ENCODE peak calls at places on chromosome 19, in six cellular contexts. One of them, this sample, is unnamed.
A peak's percentile ranks its signal among the peaks of the same experiment; 100 is the strongest.

GRCh38 chr19:33150852-33151518 is 19.1 kb downstream of the WDR88 start:
- DNase-seq in IMR-90: no peak
- DNase-seq in adrenal gland: no peak
- DNase-seq in GM23338: no peak
- DNase-seq in BJ: no peak
- DNase-seq in adipocyte: no peak
- DNase-seq in this sample: no peak

GRCh38 chr19:45630463-45630862 is 8.7 kb downstream of the EML2 start:
- DNase-seq in IMR-90: peak; percentile 96
- DNase-seq in adrenal gland: no peak
- DNase-seq in GM23338: peak; percentile 71
- DNase-seq in BJ: peak; percentile 91
- DNase-seq in adipocyte: peak; percentile 82
- DNase-seq in this sample: peak; percentile 83

GRCh38 chr19:34482380-34483250 is 1.1 kb downstream of the WTIP start:
- DNase-seq in IMR-90: peak; percentile 37
- DNase-seq in adrenal gland: no peak
- DNase-seq in GM23338: peak; percentile 65
- DNase-seq in BJ: no peak
- DNase-seq in adipocyte: peak; percentile 72
- DNase-seq in this sample: peak; percentile 54

GRCh38 chr19:33286899-33287298 is 15.4 kb downstream of the CEBPA start:
- DNase-seq in IMR-90: no peak
- DNase-seq in adrenal gland: no peak
- DNase-seq in GM23338: no peak
- DNase-seq in BJ: no peak
- DNase-seq in adipocyte: no peak
- DNase-seq in this sample: no peak

GRCh38 chr19:17073869-17074627 is 1.2 kb downstream of the HAUS8 start:
- DNase-seq in IMR-90: peak; percentile 16
- DNase-seq in adrenal gland: no peak
- DNase-seq in GM23338: peak; percentile 62
- DNase-seq in BJ: no peak
- DNase-seq in adipocyte: no peak
- DNase-seq in this sample: no peak

GRCh38 chr19:49912965-49913685 is 15.9 kb upstream of the ATF5 start:
- DNase-seq in IMR-90: peak; percentile 44
- DNase-seq in adrenal gland: no peak
- DNase-seq in GM23338: peak; percentile 77
- DNase-seq in BJ: no peak
- DNase-seq in adipocyte: no peak
- DNase-seq in this sample: peak; percentile 61

GRCh38 chr19:44113784-44114390 is 688 bp downstream of the ZNF225 start:
- DNase-seq in IMR-90: peak; percentile 27
- DNase-seq in adrenal gland: no peak
- DNase-seq in GM23338: peak; percentile 21
- DNase-seq in BJ: no peak
- DNase-seq in adipocyte: no peak
- DNase-seq in this sample: no peak

GRCh38 chr19:49347835-49348234 is 12.6 kb downstream of the CD37 start:
- DNase-seq in IMR-90: peak; percentile 82
- DNase-seq in adrenal gland: no peak
- DNase-seq in GM23338: peak; percentile 85
- DNase-seq in BJ: peak; percentile 65
- DNase-seq in adipocyte: peak; percentile 46
- DNase-seq in this sample: peak; percentile 85

GRCh38 chr19:18223860-18224524 is 2.2 kb downstream of the PDE4C start:
- DNase-seq in IMR-90: no peak
- DNase-seq in adrenal gland: peak; percentile 64
- DNase-seq in GM23338: peak; percentile 93
- DNase-seq in BJ: no peak
- DNase-seq in adipocyte: no peak
- DNase-seq in this sample: no peak

GRCh38 chr19:52922841-52923781 is at the start of gene ZNF888:
- DNase-seq in IMR-90: peak; percentile 70
- DNase-seq in adrenal gland: peak; percentile 93
- DNase-seq in GM23338: peak; percentile 91
- DNase-seq in BJ: peak; percentile 19
- DNase-seq in adipocyte: peak; percentile 89
- DNase-seq in this sample: peak; percentile 85

GRCh38 chr19:40302224-40303011 is 17.3 kb upstream of the AKT2 start:
- DNase-seq in IMR-90: no peak
- DNase-seq in adrenal gland: no peak
- DNase-seq in GM23338: no peak
- DNase-seq in BJ: no peak
- DNase-seq in adipocyte: no peak
- DNase-seq in this sample: no peak

GRCh38 chr19:16180611-16181010 is 4.6 kb upstream of the FAM32A start:
- DNase-seq in IMR-90: peak; percentile 86
- DNase-seq in adrenal gland: no peak
- DNase-seq in GM23338: peak; percentile 54
- DNase-seq in BJ: peak; percentile 63
- DNase-seq in adipocyte: peak; percentile 91
- DNase-seq in this sample: peak; percentile 72

DNA sequence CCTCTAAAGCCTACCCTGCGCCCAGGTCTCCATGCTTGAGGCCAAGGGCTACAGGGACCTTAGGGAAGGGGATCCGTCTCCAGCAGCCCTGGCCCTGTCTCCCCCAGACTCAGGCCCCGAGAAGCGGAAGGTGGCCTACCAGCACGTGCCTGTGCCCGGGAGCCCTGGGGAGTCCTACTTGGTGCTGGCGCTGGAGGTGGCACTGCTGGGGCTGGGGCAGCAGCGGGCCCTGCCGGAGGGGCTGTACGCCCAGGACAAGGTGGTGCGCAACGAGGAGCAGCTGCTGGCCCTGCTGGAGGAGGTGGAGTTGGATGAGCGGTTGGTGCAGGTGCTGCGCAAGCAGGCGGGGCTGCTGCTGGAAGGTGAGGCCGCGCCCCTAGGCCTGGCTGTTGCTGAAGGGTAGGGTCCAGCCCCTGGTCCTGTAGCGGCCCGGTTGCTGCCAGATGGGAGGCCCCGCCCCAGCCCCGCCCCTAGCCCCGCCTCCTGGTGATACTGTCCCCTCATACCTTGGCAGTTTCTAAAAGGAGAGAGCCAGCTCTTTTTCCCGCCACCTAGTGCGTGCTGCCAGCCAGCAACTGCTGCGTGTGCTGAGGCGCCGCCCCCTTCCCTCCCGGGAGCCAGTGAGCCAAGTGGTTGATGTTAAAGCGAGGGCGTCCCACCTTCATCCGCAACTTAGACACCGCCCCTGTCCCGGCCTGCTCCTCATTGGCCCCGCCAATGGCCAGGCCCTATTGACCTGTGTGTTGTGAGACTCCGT is 22.6 kb downstream of the ZSWIM4 start:
- DNase-seq in IMR-90: no peak
- DNase-seq in adrenal gland: no peak
- DNase-seq in GM23338: peak; percentile 99
- DNase-seq in BJ: no peak
- DNase-seq in adipocyte: no peak
- DNase-seq in this sample: no peak
- H3K4me3 ChIP-seq in IMR-90: no peak overlapping the region
- H3K4me3 ChIP-seq in adrenal gland: no peak overlapping the region
- H3K4me3 ChIP-seq in GM23338: peak overlapping the region; percentile 65
- H3K4me3 ChIP-seq in BJ: no peak overlapping the region
- H3K4me3 ChIP-seq in adipocyte: no peak overlapping the region
- H3K4me3 ChIP-seq in this sample: no peak overlapping the region

GRCh38 chr19:29841559-29842367 is 30.0 kb downstream of the CCNE1 start:
- DNase-seq in IMR-90: peak; percentile 57
- DNase-seq in adrenal gland: peak; percentile 82
- DNase-seq in GM23338: peak; percentile 64
- DNase-seq in BJ: no peak
- DNase-seq in adipocyte: no peak
- DNase-seq in this sample: peak; percentile 82

GRCh38 chr19:29842471-29843179 is 30.8 kb downstream of the CCNE1 start:
- DNase-seq in IMR-90: no peak
- DNase-seq in adrenal gland: peak; percentile 57
- DNase-seq in GM23338: no peak
- DNase-seq in BJ: no peak
- DNase-seq in adipocyte: no peak
- DNase-seq in this sample: no peak

GRCh38 chr19:29841209-29841558 is 29.4 kb downstream of the CCNE1 start:
- DNase-seq in IMR-90: no peak
- DNase-seq in adrenal gland: peak; percentile 82
- DNase-seq in GM23338: no peak
- DNase-seq in BJ: no peak
- DNase-seq in adipocyte: no peak
- DNase-seq in this sample: peak; percentile 7

GRCh38 chr19:29844891-29845575 is 33.2 kb downstream of the CCNE1 start:
- DNase-seq in IMR-90: peak; percentile 88
- DNase-seq in adrenal gland: peak; percentile 97
- DNase-seq in GM23338: peak; percentile 95
- DNase-seq in BJ: peak; percentile 42
- DNase-seq in adipocyte: peak; percentile 94
- DNase-seq in this sample: peak; percentile 98

DNA sequence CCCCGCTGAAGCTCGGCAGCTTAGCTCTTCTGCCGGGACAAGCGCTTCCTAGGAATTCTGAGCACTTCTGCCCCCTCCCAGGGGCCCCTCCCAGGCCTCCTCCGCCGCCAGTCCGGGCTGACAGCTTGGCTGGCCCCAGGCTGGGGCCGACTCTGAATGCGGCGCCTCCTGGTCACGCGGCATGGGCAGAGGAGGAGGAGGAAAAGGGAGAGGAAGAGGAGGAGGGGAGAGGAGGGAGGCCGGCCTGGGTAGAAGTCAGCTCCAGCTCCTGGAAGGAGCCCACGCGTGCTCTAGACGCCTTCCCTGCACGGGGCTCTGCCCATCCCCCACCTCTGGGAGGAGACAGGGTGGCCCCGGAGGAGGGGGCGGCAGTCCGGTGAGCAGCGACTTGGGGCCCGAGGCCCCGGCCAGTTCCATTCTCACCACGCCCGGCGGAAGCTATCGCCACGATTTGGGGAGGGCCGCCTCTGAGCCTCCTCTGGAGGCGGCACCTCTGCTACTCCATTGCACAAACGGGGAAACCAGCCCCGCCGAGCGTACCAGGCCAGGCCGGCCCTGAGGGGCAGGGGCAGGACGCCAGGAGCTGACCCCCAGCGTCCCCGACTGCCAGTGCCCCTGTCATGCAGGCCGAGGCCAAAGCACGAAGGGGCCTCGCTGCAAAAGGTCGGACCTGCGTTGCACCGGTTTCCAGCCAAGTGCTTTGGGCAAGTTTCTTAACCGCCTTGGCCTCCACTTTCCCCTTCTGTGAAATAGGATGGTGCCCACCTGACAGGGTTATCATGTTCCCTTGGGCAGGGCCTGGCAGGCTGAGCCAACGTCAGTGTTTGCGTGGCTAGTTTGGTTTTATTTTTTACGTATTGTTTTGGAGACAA is 31.6 kb downstream of the CCNE1 start:
- DNase-seq in IMR-90: no peak
- DNase-seq in adrenal gland: peak; percentile 59
- DNase-seq in GM23338: peak; percentile 60
- DNase-seq in BJ: no peak
- DNase-seq in adipocyte: peak; percentile 27
- DNase-seq in this sample: peak; percentile 35
- H3K4me3 ChIP-seq in IMR-90: no peak overlapping the region
- H3K4me3 ChIP-seq in adrenal gland: peak overlapping the region; percentile 29
- H3K4me3 ChIP-seq in GM23338: peak overlapping the region; percentile 86
- H3K4me3 ChIP-seq in BJ: no peak overlapping the region
- H3K4me3 ChIP-seq in adipocyte: peak overlapping the region; percentile 70
- H3K4me3 ChIP-seq in this sample: peak overlapping the region; percentile 52

DNA sequence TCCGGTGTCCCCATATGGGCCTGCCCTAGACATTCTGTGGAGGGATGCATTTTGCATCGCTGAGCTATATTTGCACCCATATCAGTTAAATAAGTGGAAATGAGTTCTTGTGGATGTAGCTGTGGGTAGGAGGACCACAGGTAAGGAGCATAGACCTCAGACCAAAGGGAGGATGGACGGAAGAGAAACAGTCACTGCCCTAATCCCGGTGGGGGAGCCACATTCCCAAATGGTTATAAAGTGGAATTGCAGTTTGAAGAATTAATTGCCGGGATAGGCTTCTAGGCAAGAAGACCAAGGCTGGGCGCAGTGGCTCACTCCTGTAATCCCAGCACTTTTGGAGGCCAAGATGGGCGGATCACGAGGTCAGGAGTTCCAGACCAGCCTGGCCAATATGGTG is 1.8 kb downstream of the SDHAF1 start:
- DNase-seq in IMR-90: no peak
- DNase-seq in adrenal gland: no peak
- DNase-seq in GM23338: no peak
- DNase-seq in BJ: no peak
- DNase-seq in adipocyte: no peak
- DNase-seq in this sample: no peak
- H3K4me3 ChIP-seq in IMR-90: no peak overlapping the region
- H3K4me3 ChIP-seq in adrenal gland: no peak overlapping the region
- H3K4me3 ChIP-seq in GM23338: peak overlapping the region; percentile 91
- H3K4me3 ChIP-seq in BJ: no peak overlapping the region
- H3K4me3 ChIP-seq in adipocyte: peak overlapping the region; percentile 93
- H3K4me3 ChIP-seq in this sample: no peak overlapping the region

GRCh38 chr19:2041686-2042484 is 9.2 kb downstream of the MKNK2 start:
- DNase-seq in IMR-90: peak; percentile 85
- DNase-seq in adrenal gland: peak; percentile 99
- DNase-seq in GM23338: peak; percentile 97
- DNase-seq in BJ: no peak
- DNase-seq in adipocyte: peak; percentile 80
- DNase-seq in this sample: peak; percentile 96

GRCh38 chr19:2041436-2041685 is 9.7 kb downstream of the MKNK2 start:
- DNase-seq in IMR-90: no peak
- DNase-seq in adrenal gland: peak; percentile 57
- DNase-seq in GM23338: no peak
- DNase-seq in BJ: no peak
- DNase-seq in adipocyte: no peak
- DNase-seq in this sample: no peak

GRCh38 chr19:2039082-2039958 is 11.7 kb downstream of the MKNK2 start:
- DNase-seq in IMR-90: no peak
- DNase-seq in adrenal gland: peak; percentile 79
- DNase-seq in GM23338: no peak
- DNase-seq in BJ: no peak
- DNase-seq in adipocyte: no peak
- DNase-seq in this sample: no peak

GRCh38 chr19:2039959-2040646 is 10.9 kb downstream of the MKNK2 start:
- DNase-seq in IMR-90: no peak
- DNase-seq in adrenal gland: no peak
- DNase-seq in GM23338: no peak
- DNase-seq in BJ: no peak
- DNase-seq in adipocyte: no peak
- DNase-seq in this sample: no peak

DNA sequence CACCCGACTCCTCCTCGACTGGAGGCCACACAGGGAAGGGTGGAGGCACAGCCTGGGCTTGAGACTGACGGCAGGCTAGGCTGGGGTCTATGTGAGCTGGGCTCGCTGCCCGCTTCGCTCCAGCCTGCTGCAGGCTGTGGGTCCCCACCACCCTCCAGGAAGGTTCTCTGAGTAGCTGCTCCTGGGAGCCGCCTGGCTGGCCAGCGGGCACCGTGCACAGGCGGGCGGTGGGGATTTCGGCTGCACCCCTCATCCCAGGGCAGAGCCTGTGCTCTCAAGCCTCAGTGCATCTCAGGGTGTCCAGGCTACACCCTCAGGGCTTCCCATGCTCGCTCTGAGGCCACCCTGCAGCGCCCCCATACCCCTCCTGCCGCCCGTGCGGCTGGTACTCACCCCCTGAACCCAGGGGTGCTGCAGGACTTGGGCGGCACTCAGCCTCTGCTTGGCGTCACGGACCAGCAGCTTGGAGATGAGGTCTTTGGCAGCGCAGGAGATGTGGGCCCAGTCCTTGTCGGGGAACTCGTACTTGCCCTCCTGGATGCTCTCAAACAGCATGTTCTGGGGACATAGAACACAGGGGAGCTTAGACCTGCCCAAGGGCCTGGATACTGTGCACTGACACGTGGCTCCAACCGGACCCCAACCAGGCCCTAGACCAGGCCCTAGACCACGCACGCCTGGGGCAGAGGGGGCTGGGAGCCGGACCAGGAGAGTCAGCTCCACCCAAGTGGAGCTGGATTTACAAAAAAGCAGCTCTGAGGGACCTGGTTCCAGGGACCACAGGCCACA is 10.2 kb downstream of the MKNK2 start:
- DNase-seq in IMR-90: no peak
- DNase-seq in adrenal gland: peak; percentile 56
- DNase-seq in GM23338: no peak
- DNase-seq in BJ: no peak
- DNase-seq in adipocyte: no peak
- DNase-seq in this sample: no peak
- H3K4me3 ChIP-seq in IMR-90: no peak overlapping the region
- H3K4me3 ChIP-seq in adrenal gland: no peak overlapping the region
- H3K4me3 ChIP-seq in GM23338: no peak overlapping the region
- H3K4me3 ChIP-seq in BJ: no peak overlapping the region
- H3K4me3 ChIP-seq in adipocyte: no peak overlapping the region
- H3K4me3 ChIP-seq in this sample: no peak overlapping the region

This sample was measured in choroid plexus epithelial cell.